ENCODE peak calls at places on chromosomes 6 and 20, in four cellular contexts. B, D, W and L are unnamed samples.

GRCh38 chr6:108180266-108180665 is 14.4 kb downstream of the NR2E1 start:
- DNase-seq in B (no peak), D (no peak), W (no peak), L (no peak)

GRCh38 chr6:159311618-159312017 is 142.4 kb downstream of the FNDC1 start:
- DNase-seq in B (no peak), D (no peak), W (no peak), L (no peak)

GRCh38 chr20:25507385-25508082 is 77.8 kb downstream of the NINL start:
- DNase-seq in B (no peak), D (no peak), W (no peak), L (no peak)

GRCh38 chr6:12371641-12372146 is 81.5 kb downstream of the EDN1 start:
- DNase-seq in B (no peak), D (no peak), W (no peak), L (no peak)

GRCh38 chr6:12576389-12576788 is 140.2 kb upstream of the PHACTR1 start:
- DNase-seq in B (no peak), D (no peak), W (no peak), L (no peak)

GRCh38 chr6:165184192-165184979 is 125.0 kb downstream of the C6orf118 start:
- DNase-seq in B (no peak), D (no peak), W (no peak), L (no peak)

GRCh38 chr6:26272171-26272631 is 92.8 kb upstream of the BTN3A2 start:
- DNase-seq in B (no peak), D (peak; percentile 83), W (peak; percentile 79), L (peak; percentile 91)

GRCh38 chr20:45017859-45018258 is 51.5 kb downstream of the STK4 start:
- DNase-seq in B (no peak), D (no peak), W (no peak), L (no peak)

GRCh38 chr20:5216663-5217062 is 89.9 kb downstream of the CDS2 start:
- DNase-seq in B (no peak), D (no peak), W (no peak), L (no peak)

GRCh38 chr6:82953871-82954270 is 111.8 kb downstream of the UBE3D start:
- DNase-seq in B (no peak), D (no peak), W (no peak), L (no peak)

GRCh38 chr6:68778356-68779020 is 143.4 kb downstream of the ADGRB3 start:
- DNase-seq in B (peak; percentile 44), D (no peak), W (no peak), L (no peak)

GRCh38 chr20:17990278-17990972 is 21.6 kb downstream of the MGME1 start:
- DNase-seq in B (no peak), D (peak; percentile 33), W (no peak), L (no peak)

GRCh38 chr6:116924245-116924644 is 47.2 kb downstream of the RFX6 start:
- DNase-seq in B (no peak), D (no peak), W (no peak), L (no peak)

GRCh38 chr6:132236744-132237143 is 164.5 kb downstream of the MOXD1 start:
- DNase-seq in B (no peak), D (no peak), W (no peak), L (no peak)

DNA sequence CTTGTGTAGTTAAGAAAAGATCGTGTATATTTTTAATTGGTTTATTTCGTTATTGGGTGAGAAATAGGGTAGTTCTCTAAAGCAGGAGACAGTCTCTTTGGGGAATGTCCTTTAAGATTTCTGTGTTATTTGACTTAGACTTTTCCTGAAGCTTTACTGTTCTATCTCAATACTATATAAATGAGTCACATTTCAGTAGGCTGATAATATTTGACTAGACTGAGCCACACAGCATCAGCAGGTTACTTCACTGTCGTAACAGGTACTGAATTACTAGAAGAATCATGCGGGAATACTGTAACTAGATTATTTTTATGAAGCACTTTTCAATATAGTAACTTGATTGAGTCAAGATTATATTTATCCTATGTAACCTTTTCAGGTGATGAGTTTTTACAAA is 1.4 kb downstream of the SMAP1 start:
- DNase-seq in B (no peak), D (no peak), W (no peak), L (no peak)
- H3K4me3 ChIP-seq in B (no peak overlapping the region), D (no peak overlapping the region), W (peak overlapping the region; percentile 76), L (no peak overlapping the region)

GRCh38 chr6:51936941-51937340 is 150.5 kb downstream of the PKHD1 start:
- DNase-seq in B (no peak), D (no peak), W (no peak), L (no peak)

GRCh38 chr6:51932956-51933355 is 154.5 kb downstream of the PKHD1 start:
- DNase-seq in B (no peak), D (no peak), W (no peak), L (no peak)

GRCh38 chr6:51936536-51936935 is 150.9 kb downstream of the PKHD1 start:
- DNase-seq in B (no peak), D (no peak), W (no peak), L (no peak)

GRCh38 chr6:51930602-51931001 is 156.8 kb downstream of the PKHD1 start:
- DNase-seq in B (no peak), D (no peak), W (no peak), L (no peak)

DNA sequence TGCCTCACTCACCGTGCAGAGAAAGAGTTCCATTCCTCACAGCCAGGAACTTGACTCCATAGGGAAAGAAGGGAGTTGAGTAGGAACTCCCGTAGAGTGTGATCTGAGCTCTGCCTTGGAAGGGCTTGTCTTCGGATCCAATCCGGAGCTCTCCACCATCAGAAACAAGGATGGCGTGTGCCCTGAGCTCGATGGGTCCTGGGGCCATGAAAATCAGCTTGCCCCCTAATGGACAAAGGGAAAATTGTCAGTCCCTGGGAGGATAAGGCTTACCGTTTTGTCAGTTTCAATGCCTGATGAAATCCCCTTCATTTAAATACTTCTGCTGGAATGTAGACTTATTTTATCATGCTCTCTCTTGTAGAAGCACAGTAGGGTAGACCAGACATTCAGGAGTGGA is 153.3 kb downstream of the PKHD1 start:
- DNase-seq in B (peak; percentile 14), D (no peak), W (no peak), L (no peak)
- TF ChIP-seq CTCF in B (peak; percentile 55), D (no peak), W (no peak), L (no peak)

DNA sequence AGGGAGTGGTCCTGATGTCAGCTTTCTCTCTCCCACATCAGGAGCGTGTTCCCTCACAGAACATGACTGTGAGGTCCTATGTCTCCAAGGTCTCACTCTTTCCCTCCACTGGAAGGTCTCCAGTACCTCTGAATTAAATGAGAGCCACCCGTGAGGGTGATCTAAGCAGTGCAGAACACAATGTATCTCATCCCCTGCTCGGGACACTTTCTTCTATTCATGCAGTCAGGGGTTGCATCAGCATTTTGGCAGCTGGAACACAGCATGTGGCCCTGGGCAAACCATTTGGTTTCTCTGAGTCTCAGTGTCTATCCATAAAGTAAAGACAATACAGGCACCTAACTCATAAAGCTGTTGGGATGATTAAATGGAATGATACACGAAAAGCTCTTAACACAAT is 34.2 kb downstream of the MAFB start:
- DNase-seq in B (no peak), D (no peak), W (peak; percentile 76), L (peak; percentile 92)
- TF ChIP-seq POLR2A in B (no peak), D (no peak), W (no peak), L (no peak)

GRCh38 chr6:3991941-3992340 is 87.0 kb downstream of the FAM217A start:
- DNase-seq in B (no peak), D (no peak), W (no peak), L (no peak)

GRCh38 chr6:3987072-3987471 is 91.9 kb downstream of the FAM217A start:
- DNase-seq in B (no peak), D (peak; percentile 43), W (no peak), L (no peak)

GRCh38 chr6:3987576-3987975 is 91.4 kb downstream of the FAM217A start:
- DNase-seq in B (no peak), D (no peak), W (no peak), L (no peak)

GRCh38 chr6:3986241-3986640 is 92.7 kb downstream of the FAM217A start:
- DNase-seq in B (no peak), D (no peak), W (no peak), L (no peak)

DNA sequence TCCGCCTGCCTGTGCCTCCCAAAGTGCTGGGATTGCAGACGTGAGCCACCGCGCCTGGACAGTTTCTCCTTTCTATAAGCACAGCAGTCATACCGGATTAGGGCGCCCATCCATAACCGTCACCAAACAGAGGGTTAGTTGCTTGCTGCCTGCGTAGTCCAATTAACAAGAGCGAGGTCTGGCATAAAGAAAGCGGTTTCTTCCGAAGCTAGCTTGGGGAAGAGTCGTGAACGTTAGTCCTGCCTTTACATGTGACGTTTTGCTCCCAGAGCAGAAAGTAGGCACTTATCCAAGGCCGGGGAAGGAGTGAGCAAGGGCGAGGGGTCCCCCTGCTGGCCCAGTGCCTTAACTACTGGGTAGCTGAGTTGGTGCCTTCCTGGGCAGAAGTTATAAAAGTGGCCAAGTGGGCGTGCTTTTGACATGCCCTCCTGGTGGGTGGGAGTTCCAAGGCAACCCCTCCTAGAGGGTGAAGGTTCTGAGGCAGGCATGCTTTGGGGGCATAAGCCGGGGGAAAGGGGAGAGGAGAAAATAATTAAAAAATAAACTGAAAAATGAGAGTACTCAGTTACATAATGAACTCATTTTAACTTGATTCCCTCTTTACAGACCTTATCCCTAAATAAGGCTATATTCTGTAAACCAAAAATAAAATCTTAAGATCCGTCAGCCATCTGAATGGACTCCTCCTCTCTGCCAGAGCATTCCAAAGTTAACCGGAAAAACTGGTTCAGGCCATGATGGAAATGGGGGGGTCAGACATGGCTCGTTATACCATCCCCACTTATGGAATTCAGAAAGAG is 88.0 kb downstream of the FAM217A start:
- DNase-seq in B (peak; percentile 88), D (peak; percentile 93), W (peak; percentile 93), L (peak; percentile 88)
- H3K4me3 ChIP-seq in B (no peak overlapping the region), D (peak overlapping the region; percentile 34), W (peak overlapping the region; percentile 45), L (no peak overlapping the region)

DNA sequence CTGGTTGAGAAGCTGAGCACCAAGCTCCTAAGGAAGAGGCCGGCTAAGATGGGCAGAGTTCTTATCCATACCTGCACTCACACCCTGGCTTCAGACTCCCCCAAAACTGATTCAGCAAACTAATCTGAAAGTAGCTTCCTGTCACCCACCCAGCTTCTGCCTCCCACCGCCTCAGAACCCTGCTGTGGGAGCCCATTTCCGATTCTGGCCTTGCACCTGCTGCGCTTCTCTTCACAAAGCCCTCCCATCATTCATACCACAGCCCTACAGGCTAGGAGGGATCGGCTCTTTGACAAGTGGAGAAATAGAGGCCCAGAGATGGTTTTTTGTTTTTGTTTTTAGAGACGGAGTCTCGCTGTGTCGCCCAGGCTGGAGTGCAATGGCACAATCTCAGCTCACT is 28.7 kb downstream of the HM13 start:
- DNase-seq in B (no peak), D (no peak), W (no peak), L (no peak)
- TF ChIP-seq CTCF in B (no peak), D (no peak), W (no peak), L (no peak)

GRCh38 chr6:30686908-30687658 is 638 bp upstream of the PPP1R18 start:
- DNase-seq in B (peak; percentile 93), D (peak; percentile 87), W (peak; percentile 98), L (peak; percentile 96)
- TF ChIP-seq POLR2A in B (peak; percentile 76), D (no peak), W (no peak), L (no peak)

GRCh38 chr20:36642136-36642535 is 3.9 kb downstream of the SLA2 start:
- DNase-seq in B (no peak), D (no peak), W (no peak), L (no peak)

GRCh38 chr20:36645998-36646397 is at the start of gene SLA2:
- DNase-seq in B (no peak), D (peak; percentile 5), W (no peak), L (peak; percentile 79)

GRCh38 chr20:36645353-36645752 is 643 bp downstream of the SLA2 start:
- DNase-seq in B (no peak), D (no peak), W (no peak), L (no peak)

GRCh38 chr20:36644713-36645109 is 1.3 kb downstream of the SLA2 start:
- DNase-seq in B (no peak), D (no peak), W (no peak), L (no peak)

GRCh38 chr20:36644032-36644712 is 1.8 kb downstream of the SLA2 start:
- DNase-seq in B (no peak), D (no peak), W (no peak), L (no peak)
- H3K4me3 ChIP-seq in B (no peak overlapping the region), D (no peak overlapping the region), W (no peak overlapping the region), L (no peak overlapping the region)

GRCh38 chr20:40728470-40728869 is 39.4 kb upstream of the MAFB start:
- DNase-seq in B (no peak), D (no peak), W (no peak), L (no peak)
- TF ChIP-seq CTCF in B (peak; percentile 16), D (no peak), W (no peak), L (no peak)